ENCODE peak calls at places on chromosomes 12 and 14, in five cellular contexts. G, H, S, K and D are unnamed samples.

GRCh38 chr12:6336079-6336858 is 5.6 kb downstream of the TNFRSF1A start:
- DNase-seq in H (peak; percentile 93), K (peak; percentile 96), S (peak; percentile 99), G (peak; percentile 93), D (no peak)

GRCh38 chr12:121519227-121519626 is 61.6 kb downstream of the KDM2B start:
- DNase-seq in H (no peak), K (no peak), G (no peak), S (no peak), D (no peak)

GRCh38 chr12:58833844-58834243 is 86.5 kb downstream of the LRIG3 start:
- DNase-seq in G (no peak), K (no peak), H (no peak), S (no peak), D (no peak)

GRCh38 chr12:46145881-46146280 is 123.0 kb downstream of the SLC38A1 start:
- DNase-seq in H (no peak), K (no peak), G (no peak), S (no peak), D (no peak)

GRCh38 chr12:86712425-86712843 is 456.2 kb upstream of the MGAT4C start:
- DNase-seq in G (no peak), S (peak; percentile 97), H (no peak), K (no peak), D (no peak)

GRCh38 chr12:120887253-120888043 is 16.7 kb downstream of the SPPL3 start:
- DNase-seq in S (peak; percentile 51), H (no peak), G (no peak), K (no peak), D (no peak)

GRCh38 chr12:24697295-24697694 is 251.6 kb downstream of the BCAT1 start:
- DNase-seq in K (no peak), G (no peak), H (no peak), S (no peak), D (no peak)

GRCh38 chr12:93195511-93195910 is 182.2 kb upstream of the NUDT4 start:
- DNase-seq in K (no peak), S (no peak), H (no peak), G (no peak), D (no peak)

GRCh38 chr12:121955258-121956040 is 37.1 kb downstream of the CFAP251 start:
- DNase-seq in H (no peak), G (no peak), K (no peak), S (peak; percentile 9), D (no peak)

GRCh38 chr12:108633534-108634224 is at the start of gene SELPLG:
- DNase-seq in G (no peak), H (peak; percentile 69), K (peak; percentile 92), S (no peak), D (peak; percentile 95)

GRCh38 chr12:64296301-64296700 is 74.2 kb upstream of the KICS2 start:
- DNase-seq in G (no peak), S (no peak), H (no peak), K (no peak), D (no peak)

GRCh38 chr12:111596985-111597730 is 2.0 kb downstream of the ATXN2 start:
- DNase-seq in G (peak; percentile 73), S (peak; percentile 71), H (peak; percentile 26), K (peak; percentile 73), D (no peak)

GRCh38 chr12:46676797-46677520 is 148.8 kb downstream of the SLC38A4 start:
- DNase-seq in S (no peak), G (no peak), H (peak; percentile 51), K (no peak), D (no peak)

GRCh38 chr12:92107094-92107493 is 38.6 kb downstream of the BTG1 start:
- DNase-seq in K (no peak), H (no peak), G (no peak), S (no peak), D (no peak)

GRCh38 chr14:97253756-97254155 is 456.6 kb downstream of the VRK1 start:
- DNase-seq in S (no peak), H (no peak), G (no peak), K (no peak), D (no peak)

GRCh38 chr14:37051680-37052079 is 120.7 kb downstream of the SLC25A21 start:
- DNase-seq in H (no peak), S (no peak), G (no peak), K (no peak), D (no peak)